ENCODE peak calls at places on chromosome 1, in nine cellular contexts. One of them, this sample, is unnamed.

GRCh38 chr1:25427696-25428095 is 3.0 kb upstream of the MACO1 start:
- DNase-seq in stomach: no peak
- DNase-seq in colonic mucosa: no peak
- DNase-seq in nephron progenitor cell: no peak
- DNase-seq in sigmoid colon: no peak
- DNase-seq in GM20000: no peak
- DNase-seq in kidney: no peak
- DNase-seq in cardiac muscle cell: no peak
- DNase-seq in epithelial cell of esophagus: no peak
- DNase-seq in this sample: no peak

GRCh38 chr1:40438391-40439015 is 11.8 kb upstream of the ZFP69B start:
- DNase-seq in stomach: no peak
- DNase-seq in nephron progenitor cell: peak
- DNase-seq in sigmoid colon: no peak
- DNase-seq in cardiac muscle cell: peak
- DNase-seq in colonic mucosa: no peak
- DNase-seq in kidney: no peak
- DNase-seq in GM20000: peak
- DNase-seq in epithelial cell of esophagus: peak
- DNase-seq in this sample: no peak

GRCh38 chr1:11704226-11704619 is 12.7 kb downstream of the DRAXIN start:
- DNase-seq in sigmoid colon: no peak
- DNase-seq in colonic mucosa: no peak
- DNase-seq in GM20000: peak
- DNase-seq in epithelial cell of esophagus: no peak
- DNase-seq in stomach: no peak
- DNase-seq in kidney: no peak
- DNase-seq in cardiac muscle cell: no peak
- DNase-seq in nephron progenitor cell: no peak
- DNase-seq in this sample: peak

GRCh38 chr1:29213055-29213454 is 17.7 kb downstream of the MECR start:
- DNase-seq in GM20000: no peak
- DNase-seq in sigmoid colon: no peak
- DNase-seq in nephron progenitor cell: no peak
- DNase-seq in stomach: no peak
- DNase-seq in kidney: no peak
- DNase-seq in cardiac muscle cell: no peak
- DNase-seq in epithelial cell of esophagus: no peak
- DNase-seq in colonic mucosa: no peak
- DNase-seq in this sample: no peak

GRCh38 chr1:29233693-29234092 is 2.6 kb upstream of the PTPRU start:
- DNase-seq in cardiac muscle cell: no peak
- DNase-seq in kidney: no peak
- DNase-seq in GM20000: no peak
- DNase-seq in colonic mucosa: no peak
- DNase-seq in nephron progenitor cell: no peak
- DNase-seq in epithelial cell of esophagus: no peak
- DNase-seq in stomach: no peak
- DNase-seq in sigmoid colon: no peak
- DNase-seq in this sample: no peak

GRCh38 chr1:21251773-21252471 is 38.3 kb downstream of the ECE1 start:
- DNase-seq in colonic mucosa: peak
- DNase-seq in nephron progenitor cell: no peak
- DNase-seq in cardiac muscle cell: peak
- DNase-seq in stomach: peak
- DNase-seq in epithelial cell of esophagus: peak
- DNase-seq in GM20000: no peak
- DNase-seq in kidney: no peak
- DNase-seq in sigmoid colon: peak
- DNase-seq in this sample: no peak

GRCh38 chr1:210857724-210858123 is 276.2 kb downstream of the KCNH1 start:
- DNase-seq in sigmoid colon: no peak
- DNase-seq in GM20000: no peak
- DNase-seq in colonic mucosa: no peak
- DNase-seq in kidney: no peak
- DNase-seq in cardiac muscle cell: no peak
- DNase-seq in epithelial cell of esophagus: no peak
- DNase-seq in nephron progenitor cell: no peak
- DNase-seq in stomach: no peak
- DNase-seq in this sample: no peak

GRCh38 chr1:166974647-166975345 is 544 bp downstream of the ILDR2 start:
- DNase-seq in epithelial cell of esophagus: no peak
- DNase-seq in GM20000: peak
- DNase-seq in cardiac muscle cell: no peak
- DNase-seq in nephron progenitor cell: peak
- DNase-seq in stomach: no peak
- DNase-seq in sigmoid colon: no peak
- DNase-seq in kidney: no peak
- DNase-seq in colonic mucosa: no peak
- DNase-seq in this sample: no peak

GRCh38 chr1:5974631-5975030 is 17.6 kb downstream of the NPHP4 start:
- DNase-seq in kidney: peak
- DNase-seq in cardiac muscle cell: no peak
- DNase-seq in stomach: no peak
- DNase-seq in GM20000: no peak
- DNase-seq in colonic mucosa: no peak
- DNase-seq in sigmoid colon: peak
- DNase-seq in epithelial cell of esophagus: no peak
- DNase-seq in nephron progenitor cell: no peak
- DNase-seq in this sample: no peak

GRCh38 chr1:185245466-185245865 is 71.6 kb downstream of the IVNS1ABP start:
- DNase-seq in stomach: no peak
- DNase-seq in colonic mucosa: no peak
- DNase-seq in kidney: no peak
- DNase-seq in GM20000: no peak
- DNase-seq in cardiac muscle cell: peak
- DNase-seq in sigmoid colon: no peak
- DNase-seq in nephron progenitor cell: no peak
- DNase-seq in epithelial cell of esophagus: no peak
- DNase-seq in this sample: no peak

GRCh38 chr1:26278303-26278702 is 1.6 kb upstream of the SH3BGRL3 start:
- DNase-seq in cardiac muscle cell: peak
- DNase-seq in epithelial cell of esophagus: peak
- DNase-seq in sigmoid colon: no peak
- DNase-seq in GM20000: no peak
- DNase-seq in stomach: peak
- DNase-seq in colonic mucosa: peak
- DNase-seq in nephron progenitor cell: no peak
- DNase-seq in kidney: peak
- DNase-seq in this sample: peak

GRCh38 chr1:183780159-183780558 is 24.8 kb upstream of the RGL1 start:
- DNase-seq in nephron progenitor cell: no peak
- DNase-seq in cardiac muscle cell: no peak
- DNase-seq in epithelial cell of esophagus: no peak
- DNase-seq in kidney: no peak
- DNase-seq in stomach: no peak
- DNase-seq in colonic mucosa: no peak
- DNase-seq in GM20000: no peak
- DNase-seq in sigmoid colon: no peak
- DNase-seq in this sample: no peak

GRCh38 chr1:206010101-206010500 is 6.9 kb upstream of the RAB7B start:
- DNase-seq in epithelial cell of esophagus: no peak
- DNase-seq in colonic mucosa: no peak
- DNase-seq in nephron progenitor cell: no peak
- DNase-seq in sigmoid colon: no peak
- DNase-seq in stomach: no peak
- DNase-seq in cardiac muscle cell: no peak
- DNase-seq in kidney: no peak
- DNase-seq in GM20000: no peak
- DNase-seq in this sample: no peak

GRCh38 chr1:154808261-154808908 is 61.7 kb downstream of the KCNN3 start:
- DNase-seq in nephron progenitor cell: no peak
- DNase-seq in cardiac muscle cell: no peak
- DNase-seq in epithelial cell of esophagus: no peak
- DNase-seq in GM20000: no peak
- DNase-seq in colonic mucosa: no peak
- DNase-seq in kidney: no peak
- DNase-seq in sigmoid colon: no peak
- DNase-seq in stomach: no peak
- DNase-seq in this sample: no peak

GRCh38 chr1:12052997-12053686 is 10.0 kb upstream of the TNFRSF8 start:
- DNase-seq in sigmoid colon: peak
- DNase-seq in nephron progenitor cell: no peak
- DNase-seq in stomach: no peak
- DNase-seq in kidney: no peak
- DNase-seq in GM20000: no peak
- DNase-seq in colonic mucosa: no peak
- DNase-seq in cardiac muscle cell: peak
- DNase-seq in epithelial cell of esophagus: no peak
- DNase-seq in this sample: no peak

GRCh38 chr1:170929835-170930554 is 5.3 kb upstream of the MROH9 start:
- DNase-seq in colonic mucosa: no peak
- DNase-seq in cardiac muscle cell: peak
- DNase-seq in nephron progenitor cell: peak
- DNase-seq in epithelial cell of esophagus: peak
- DNase-seq in GM20000: peak
- DNase-seq in stomach: no peak
- DNase-seq in kidney: no peak
- DNase-seq in sigmoid colon: no peak
- DNase-seq in this sample: no peak

GRCh38 chr1:240114222-240114621 is 22.5 kb downstream of the FMN2 start:
- DNase-seq in GM20000: no peak
- DNase-seq in sigmoid colon: no peak
- DNase-seq in cardiac muscle cell: no peak
- DNase-seq in stomach: no peak
- DNase-seq in colonic mucosa: no peak
- DNase-seq in nephron progenitor cell: no peak
- DNase-seq in epithelial cell of esophagus: no peak
- DNase-seq in kidney: no peak
- DNase-seq in this sample: no peak

GRCh38 chr1:240109920-240110685 is 18.4 kb downstream of the FMN2 start:
- DNase-seq in cardiac muscle cell: no peak
- DNase-seq in colonic mucosa: no peak
- DNase-seq in GM20000: no peak
- DNase-seq in epithelial cell of esophagus: no peak
- DNase-seq in kidney: no peak
- DNase-seq in nephron progenitor cell: no peak
- DNase-seq in stomach: no peak
- DNase-seq in sigmoid colon: peak
- DNase-seq in this sample: no peak

GRCh38 chr1:240109130-240109529 is 17.4 kb downstream of the FMN2 start:
- DNase-seq in colonic mucosa: no peak
- DNase-seq in cardiac muscle cell: no peak
- DNase-seq in sigmoid colon: no peak
- DNase-seq in GM20000: no peak
- DNase-seq in kidney: no peak
- DNase-seq in epithelial cell of esophagus: no peak
- DNase-seq in nephron progenitor cell: no peak
- DNase-seq in stomach: no peak
- DNase-seq in this sample: no peak

GRCh38 chr1:240115831-240116230 is 24.1 kb downstream of the FMN2 start:
- DNase-seq in sigmoid colon: no peak
- DNase-seq in cardiac muscle cell: no peak
- DNase-seq in GM20000: no peak
- DNase-seq in kidney: no peak
- DNase-seq in stomach: no peak
- DNase-seq in nephron progenitor cell: no peak
- DNase-seq in colonic mucosa: no peak
- DNase-seq in epithelial cell of esophagus: no peak
- DNase-seq in this sample: no peak

GRCh38 chr1:240111558-240111957 is 19.9 kb downstream of the FMN2 start:
- DNase-seq in GM20000: no peak
- DNase-seq in colonic mucosa: peak
- DNase-seq in stomach: no peak
- DNase-seq in epithelial cell of esophagus: no peak
- DNase-seq in sigmoid colon: no peak
- DNase-seq in cardiac muscle cell: no peak
- DNase-seq in kidney: no peak
- DNase-seq in nephron progenitor cell: no peak
- DNase-seq in this sample: no peak
- TF ChIP-seq CTCF in GM20000: no peak
- TF ChIP-seq CTCF in colonic mucosa: peak
- TF ChIP-seq CTCF in stomach: no peak
- TF ChIP-seq CTCF in epithelial cell of esophagus: no peak
- TF ChIP-seq CTCF in sigmoid colon: no peak
- TF ChIP-seq CTCF in cardiac muscle cell: no peak
- TF ChIP-seq CTCF in kidney: no peak
- TF ChIP-seq CTCF in nephron progenitor cell: peak
- TF ChIP-seq CTCF in this sample: no peak

GRCh38 chr1:111334169-111334568 is 43.5 kb downstream of the CHIA start:
- DNase-seq in nephron progenitor cell: no peak
- DNase-seq in GM20000: peak
- DNase-seq in epithelial cell of esophagus: peak
- DNase-seq in sigmoid colon: no peak
- DNase-seq in colonic mucosa: no peak
- DNase-seq in cardiac muscle cell: peak
- DNase-seq in stomach: peak
- DNase-seq in kidney: no peak
- DNase-seq in this sample: no peak
- TF ChIP-seq CTCF in nephron progenitor cell: peak
- TF ChIP-seq CTCF in GM20000: peak
- TF ChIP-seq CTCF in epithelial cell of esophagus: peak
- TF ChIP-seq CTCF in sigmoid colon: no peak
- TF ChIP-seq CTCF in colonic mucosa: no peak
- TF ChIP-seq CTCF in cardiac muscle cell: peak
- TF ChIP-seq CTCF in stomach: no peak
- TF ChIP-seq CTCF in kidney: peak
- TF ChIP-seq CTCF in this sample: peak

DNA sequence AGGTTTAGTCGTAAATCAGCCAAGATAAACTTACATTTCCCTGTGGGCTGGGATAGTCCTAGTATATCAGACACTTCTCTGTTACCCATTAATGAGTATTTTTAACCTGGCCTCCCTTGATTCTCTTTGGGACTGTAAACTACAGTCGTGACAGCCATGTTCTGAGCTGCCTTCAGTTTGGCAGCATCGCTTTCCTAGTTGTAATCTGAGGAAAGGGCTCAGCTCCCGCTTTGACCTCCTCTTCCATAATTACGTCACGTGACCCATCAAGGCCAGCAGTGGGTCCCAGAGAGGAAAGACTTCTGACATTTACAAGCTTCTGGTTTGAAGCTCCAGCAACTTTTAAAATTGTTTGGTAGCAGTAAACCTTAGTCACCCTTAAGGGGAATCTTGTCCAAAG is 34.6 kb upstream of the MTR start:
- DNase-seq in cardiac muscle cell: no peak
- DNase-seq in colonic mucosa: no peak
- DNase-seq in epithelial cell of esophagus: no peak
- DNase-seq in kidney: no peak
- DNase-seq in sigmoid colon: no peak
- DNase-seq in nephron progenitor cell: peak
- DNase-seq in stomach: no peak
- DNase-seq in GM20000: no peak
- DNase-seq in this sample: no peak
- TF ChIP-seq CTCF in cardiac muscle cell: no peak
- TF ChIP-seq CTCF in colonic mucosa: no peak
- TF ChIP-seq CTCF in epithelial cell of esophagus: no peak
- TF ChIP-seq CTCF in kidney: no peak
- TF ChIP-seq CTCF in sigmoid colon: no peak
- TF ChIP-seq CTCF in nephron progenitor cell: no peak
- TF ChIP-seq CTCF in stomach: no peak
- TF ChIP-seq CTCF in GM20000: no peak
- TF ChIP-seq CTCF in this sample: no peak

DNA sequence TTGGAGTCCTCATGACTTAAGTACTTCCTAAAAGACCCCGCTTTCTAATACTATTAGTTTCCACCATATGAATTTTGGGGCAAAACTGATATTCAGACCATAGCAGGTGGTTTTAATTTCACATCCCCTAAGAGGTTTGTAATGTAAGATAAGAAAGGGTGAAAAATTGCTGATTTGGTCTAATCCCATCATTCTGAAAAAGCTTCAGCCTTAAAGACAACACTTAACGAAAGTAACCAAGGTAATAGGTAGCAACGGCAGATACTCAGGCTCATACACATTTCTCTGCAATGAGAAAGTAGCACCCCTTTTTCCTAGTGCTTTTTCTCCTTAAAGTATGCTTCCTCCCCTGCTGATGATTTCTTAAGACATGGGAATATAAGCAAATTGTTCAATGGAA is 376.9 kb upstream of the LYPLAL1 start:
- DNase-seq in cardiac muscle cell: no peak
- DNase-seq in colonic mucosa: no peak
- DNase-seq in nephron progenitor cell: no peak
- DNase-seq in epithelial cell of esophagus: no peak
- DNase-seq in sigmoid colon: no peak
- DNase-seq in kidney: no peak
- DNase-seq in GM20000: no peak
- DNase-seq in stomach: no peak
- DNase-seq in this sample: no peak
- TF ChIP-seq CTCF in cardiac muscle cell: no peak
- TF ChIP-seq CTCF in colonic mucosa: no peak
- TF ChIP-seq CTCF in nephron progenitor cell: no peak
- TF ChIP-seq CTCF in epithelial cell of esophagus: no peak
- TF ChIP-seq CTCF in sigmoid colon: no peak
- TF ChIP-seq CTCF in kidney: no peak
- TF ChIP-seq CTCF in GM20000: no peak
- TF ChIP-seq CTCF in stomach: no peak
- TF ChIP-seq CTCF in this sample: no peak